ENCODE peak calls at places on chromosome 1, in eight cellular contexts. One of them, this sample, is unnamed.

GRCh38 chr1:85479491-85479890 is 14.5 kb upstream of the DDAH1 start:
- DNase-seq in adipocyte: no peak
- DNase-seq in H9: no peak
- DNase-seq in colonic mucosa: no peak
- DNase-seq in astrocyte: no peak
- DNase-seq in neural progenitor cell: no peak
- DNase-seq in MM.1S: no peak
- DNase-seq in neuronal stem cell: no peak
- DNase-seq in this sample: no peak

GRCh38 chr1:33762962-33763361 is 100.9 kb upstream of the HMGB4 start:
- DNase-seq in adipocyte: no peak
- DNase-seq in H9: no peak
- DNase-seq in colonic mucosa: no peak
- DNase-seq in astrocyte: peak
- DNase-seq in neural progenitor cell: no peak
- DNase-seq in MM.1S: no peak
- DNase-seq in neuronal stem cell: no peak
- DNase-seq in this sample: no peak

GRCh38 chr1:57024855-57025254 is 59.0 kb upstream of the C8B start:
- DNase-seq in adipocyte: no peak
- DNase-seq in H9: no peak
- DNase-seq in colonic mucosa: no peak
- DNase-seq in astrocyte: no peak
- DNase-seq in neural progenitor cell: peak
- DNase-seq in MM.1S: no peak
- DNase-seq in neuronal stem cell: no peak
- DNase-seq in this sample: no peak

GRCh38 chr1:65180977-65181376 is 33.0 kb downstream of the AK4 start:
- DNase-seq in adipocyte: no peak
- DNase-seq in H9: no peak
- DNase-seq in colonic mucosa: no peak
- DNase-seq in astrocyte: no peak
- DNase-seq in neural progenitor cell: no peak
- DNase-seq in MM.1S: no peak
- DNase-seq in neuronal stem cell: no peak
- DNase-seq in this sample: no peak

GRCh38 chr1:33758698-33759097 is 105.2 kb upstream of the HMGB4 start:
- DNase-seq in adipocyte: peak
- DNase-seq in H9: no peak
- DNase-seq in colonic mucosa: peak
- DNase-seq in astrocyte: peak
- DNase-seq in neural progenitor cell: no peak
- DNase-seq in MM.1S: no peak
- DNase-seq in neuronal stem cell: no peak
- DNase-seq in this sample: no peak

GRCh38 chr1:70436617-70437236 is 25.7 kb downstream of the CTH start:
- DNase-seq in adipocyte: peak
- DNase-seq in H9: no peak
- DNase-seq in colonic mucosa: no peak
- DNase-seq in astrocyte: no peak
- DNase-seq in neural progenitor cell: no peak
- DNase-seq in MM.1S: no peak
- DNase-seq in neuronal stem cell: no peak
- DNase-seq in this sample: peak

GRCh38 chr1:212699104-212699838 is 369 bp downstream of the BATF3 start:
- DNase-seq in adipocyte: peak
- DNase-seq in H9: peak
- DNase-seq in colonic mucosa: peak
- DNase-seq in astrocyte: no peak
- DNase-seq in neural progenitor cell: peak
- DNase-seq in MM.1S: peak
- DNase-seq in neuronal stem cell: no peak
- DNase-seq in this sample: peak

GRCh38 chr1:236471653-236472052 is 52.1 kb upstream of the LGALS8 start:
- DNase-seq in adipocyte: no peak
- DNase-seq in H9: no peak
- DNase-seq in colonic mucosa: no peak
- DNase-seq in astrocyte: no peak
- DNase-seq in neural progenitor cell: peak
- DNase-seq in MM.1S: no peak
- DNase-seq in neuronal stem cell: no peak
- DNase-seq in this sample: no peak

GRCh38 chr1:26626994-26627393 is 68.8 kb upstream of the ARID1A start:
- DNase-seq in adipocyte: peak
- DNase-seq in H9: no peak
- DNase-seq in colonic mucosa: no peak
- DNase-seq in astrocyte: peak
- DNase-seq in neural progenitor cell: no peak
- DNase-seq in MM.1S: no peak
- DNase-seq in neuronal stem cell: no peak
- DNase-seq in this sample: no peak

GRCh38 chr1:94316836-94317789 is 79.7 kb upstream of the ARHGAP29 start:
- DNase-seq in adipocyte: peak
- DNase-seq in H9: no peak
- DNase-seq in colonic mucosa: no peak
- DNase-seq in astrocyte: peak
- DNase-seq in neural progenitor cell: no peak
- DNase-seq in MM.1S: no peak
- DNase-seq in neuronal stem cell: no peak
- DNase-seq in this sample: peak

GRCh38 chr1:234967121-234967520 is 161.5 kb downstream of the TOMM20 start:
- DNase-seq in adipocyte: no peak
- DNase-seq in H9: no peak
- DNase-seq in colonic mucosa: no peak
- DNase-seq in astrocyte: no peak
- DNase-seq in neural progenitor cell: no peak
- DNase-seq in MM.1S: no peak
- DNase-seq in neuronal stem cell: no peak
- DNase-seq in this sample: no peak

GRCh38 chr1:7993593-7994479 is 32.3 kb downstream of the ERRFI1 start:
- DNase-seq in adipocyte: peak
- DNase-seq in H9: no peak
- DNase-seq in colonic mucosa: no peak
- DNase-seq in astrocyte: peak
- DNase-seq in neural progenitor cell: no peak
- DNase-seq in MM.1S: peak
- DNase-seq in neuronal stem cell: no peak
- DNase-seq in this sample: no peak

GRCh38 chr1:150484431-150484830 is 2.8 kb upstream of the TARS2 start:
- DNase-seq in adipocyte: no peak
- DNase-seq in H9: no peak
- DNase-seq in colonic mucosa: no peak
- DNase-seq in astrocyte: peak
- DNase-seq in neural progenitor cell: no peak
- DNase-seq in MM.1S: no peak
- DNase-seq in neuronal stem cell: no peak
- DNase-seq in this sample: peak

GRCh38 chr1:182786223-182787001 is 3.2 kb upstream of the NPL start:
- DNase-seq in adipocyte: peak
- DNase-seq in H9: peak
- DNase-seq in colonic mucosa: peak
- DNase-seq in astrocyte: peak
- DNase-seq in neural progenitor cell: peak
- DNase-seq in MM.1S: peak
- DNase-seq in neuronal stem cell: peak
- DNase-seq in this sample: peak

GRCh38 chr1:180168786-180169640 is 14.3 kb downstream of the QSOX1 start:
- DNase-seq in adipocyte: peak
- DNase-seq in H9: peak
- DNase-seq in colonic mucosa: peak
- DNase-seq in astrocyte: no peak
- DNase-seq in neural progenitor cell: peak
- DNase-seq in MM.1S: peak
- DNase-seq in neuronal stem cell: peak
- DNase-seq in this sample: peak

GRCh38 chr1:40766017-40766416 is 17.6 kb upstream of the KCNQ4 start:
- DNase-seq in adipocyte: no peak
- DNase-seq in H9: no peak
- DNase-seq in colonic mucosa: no peak
- DNase-seq in astrocyte: no peak
- DNase-seq in neural progenitor cell: no peak
- DNase-seq in MM.1S: no peak
- DNase-seq in neuronal stem cell: no peak
- DNase-seq in this sample: no peak

GRCh38 chr1:95179205-95180001 is 54.6 kb upstream of the RWDD3 start:
- DNase-seq in adipocyte: no peak
- DNase-seq in H9: no peak
- DNase-seq in colonic mucosa: no peak
- DNase-seq in astrocyte: no peak
- DNase-seq in neural progenitor cell: no peak
- DNase-seq in MM.1S: no peak
- DNase-seq in neuronal stem cell: no peak
- DNase-seq in this sample: no peak

GRCh38 chr1:63877816-63878215 is 104.0 kb downstream of the ROR1 start:
- DNase-seq in adipocyte: peak
- DNase-seq in H9: no peak
- DNase-seq in colonic mucosa: no peak
- DNase-seq in astrocyte: peak
- DNase-seq in neural progenitor cell: no peak
- DNase-seq in MM.1S: no peak
- DNase-seq in neuronal stem cell: no peak
- DNase-seq in this sample: peak

GRCh38 chr1:217769768-217770167 is 138.6 kb downstream of the SPATA17 start:
- DNase-seq in adipocyte: no peak
- DNase-seq in H9: no peak
- DNase-seq in colonic mucosa: no peak
- DNase-seq in astrocyte: no peak
- DNase-seq in neural progenitor cell: no peak
- DNase-seq in MM.1S: no peak
- DNase-seq in neuronal stem cell: no peak
- DNase-seq in this sample: no peak

GRCh38 chr1:8370046-8370881 is 52.4 kb downstream of the SLC45A1 start:
- DNase-seq in adipocyte: no peak
- DNase-seq in H9: no peak
- DNase-seq in colonic mucosa: no peak
- DNase-seq in astrocyte: peak
- DNase-seq in neural progenitor cell: no peak
- DNase-seq in MM.1S: no peak
- DNase-seq in neuronal stem cell: no peak
- DNase-seq in this sample: no peak

GRCh38 chr1:75908717-75909152 is 23.5 kb downstream of the ASB17 start:
- DNase-seq in adipocyte: peak
- DNase-seq in H9: peak
- DNase-seq in colonic mucosa: no peak
- DNase-seq in astrocyte: peak
- DNase-seq in neural progenitor cell: peak
- DNase-seq in MM.1S: peak
- DNase-seq in neuronal stem cell: peak
- DNase-seq in this sample: peak

DNA sequence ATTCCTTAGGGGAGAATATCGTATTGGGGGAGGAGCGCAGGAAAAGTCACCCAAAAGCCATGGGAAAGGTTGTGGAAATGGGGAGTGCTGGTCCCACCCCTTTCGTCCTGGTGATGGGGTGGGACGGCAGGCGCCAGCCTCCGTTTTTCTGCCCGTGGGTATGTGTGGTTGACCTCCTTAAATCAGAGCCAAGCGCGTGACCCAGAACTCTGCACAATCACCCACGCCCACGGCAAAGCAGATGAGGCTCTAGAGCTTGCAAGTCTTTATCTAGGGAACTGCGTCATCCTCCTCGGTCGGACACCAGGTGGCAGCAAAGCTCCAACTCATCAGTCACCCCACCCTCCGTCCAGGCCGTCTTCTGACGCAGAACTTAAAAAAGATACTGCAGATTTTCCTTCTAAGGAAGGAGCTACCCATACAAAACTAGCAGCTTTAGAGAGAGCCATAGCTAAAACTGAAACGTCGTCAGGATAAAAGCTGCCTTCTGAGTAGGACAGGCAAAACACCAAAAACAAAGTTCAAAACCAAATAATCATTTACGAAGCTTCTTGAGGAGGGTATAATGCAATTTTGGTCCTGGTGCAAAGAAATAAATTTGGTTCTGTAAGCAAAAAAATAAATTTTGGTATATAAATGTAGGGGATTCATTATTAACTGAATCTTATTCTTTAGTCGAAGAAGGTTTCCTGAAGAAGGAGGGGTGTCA is 62.0 kb downstream of the TBX19 start:
- DNase-seq in adipocyte: peak
- DNase-seq in H9: peak
- DNase-seq in colonic mucosa: peak
- DNase-seq in astrocyte: peak
- DNase-seq in neural progenitor cell: peak
- DNase-seq in MM.1S: peak
- DNase-seq in neuronal stem cell: peak
- DNase-seq in this sample: peak
- H3K9ac ChIP-seq in adipocyte: peak
- H3K9ac ChIP-seq in H9: no peak
- H3K9ac ChIP-seq in colonic mucosa: no peak
- H3K9ac ChIP-seq in astrocyte: no peak
- H3K9ac ChIP-seq in neural progenitor cell: no peak
- H3K9ac ChIP-seq in MM.1S: peak
- H3K9ac ChIP-seq in neuronal stem cell: no peak
- H3K9ac ChIP-seq in this sample: no peak

DNA sequence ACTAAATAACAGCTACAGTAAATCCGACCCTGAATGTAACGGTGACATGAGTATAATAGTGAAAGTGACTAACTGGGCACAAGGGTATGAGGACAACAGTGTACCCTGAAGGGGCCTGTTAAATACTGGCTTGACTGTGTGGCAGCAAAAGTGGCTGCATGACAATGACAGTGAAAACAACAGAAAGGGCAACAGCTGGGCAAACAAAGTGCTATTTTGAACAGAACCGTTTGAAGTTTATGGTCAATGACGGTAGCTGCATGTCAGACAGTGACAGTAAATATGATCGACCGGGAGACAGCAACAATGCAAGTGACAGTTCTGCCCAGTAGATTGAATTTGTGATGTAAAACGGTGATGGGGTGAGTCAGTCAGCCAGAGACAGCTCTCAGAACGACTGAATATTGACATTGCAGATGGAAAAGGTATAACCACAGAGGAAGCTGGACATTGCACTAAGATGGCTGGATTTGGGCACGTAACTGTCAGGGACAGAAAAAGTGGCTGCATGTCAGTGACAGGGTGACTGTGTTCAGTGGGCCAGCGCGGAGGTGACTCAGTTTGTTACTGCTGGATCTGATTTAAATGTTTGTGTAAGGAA is 1.1 kb upstream of the ZBTB40 start:
- DNase-seq in adipocyte: no peak
- DNase-seq in H9: no peak
- DNase-seq in colonic mucosa: no peak
- DNase-seq in astrocyte: no peak
- DNase-seq in neural progenitor cell: no peak
- DNase-seq in MM.1S: no peak
- DNase-seq in neuronal stem cell: no peak
- DNase-seq in this sample: peak
- H3K9ac ChIP-seq in adipocyte: no peak
- H3K9ac ChIP-seq in H9: no peak
- H3K9ac ChIP-seq in colonic mucosa: no peak
- H3K9ac ChIP-seq in astrocyte: no peak
- H3K9ac ChIP-seq in neural progenitor cell: no peak
- H3K9ac ChIP-seq in MM.1S: no peak
- H3K9ac ChIP-seq in neuronal stem cell: no peak
- H3K9ac ChIP-seq in this sample: no peak

GRCh38 chr1:159891275-159892157 is 8.4 kb downstream of the CFAP45 start:
- DNase-seq in adipocyte: peak
- DNase-seq in H9: peak
- DNase-seq in colonic mucosa: peak
- DNase-seq in astrocyte: peak
- DNase-seq in neural progenitor cell: peak
- DNase-seq in MM.1S: peak
- DNase-seq in neuronal stem cell: peak
- DNase-seq in this sample: peak
- H3K9ac ChIP-seq in adipocyte: peak
- H3K9ac ChIP-seq in H9: no peak
- H3K9ac ChIP-seq in colonic mucosa: no peak
- H3K9ac ChIP-seq in astrocyte: peak
- H3K9ac ChIP-seq in neural progenitor cell: no peak
- H3K9ac ChIP-seq in MM.1S: no peak
- H3K9ac ChIP-seq in neuronal stem cell: no peak
- H3K9ac ChIP-seq in this sample: no peak

GRCh38 chr1:205505791-205506190 is 1.3 kb downstream of the CDK18 start:
- DNase-seq in adipocyte: no peak
- DNase-seq in H9: no peak
- DNase-seq in colonic mucosa: peak
- DNase-seq in astrocyte: no peak
- DNase-seq in neural progenitor cell: no peak
- DNase-seq in MM.1S: no peak
- DNase-seq in neuronal stem cell: no peak
- DNase-seq in this sample: peak
- H3K9ac ChIP-seq in adipocyte: no peak
- H3K9ac ChIP-seq in H9: no peak
- H3K9ac ChIP-seq in colonic mucosa: peak
- H3K9ac ChIP-seq in astrocyte: no peak
- H3K9ac ChIP-seq in neural progenitor cell: no peak
- H3K9ac ChIP-seq in MM.1S: no peak
- H3K9ac ChIP-seq in neuronal stem cell: peak
- H3K9ac ChIP-seq in this sample: no peak